ENCODE peak calls at places on chromosome 4, in eight cellular contexts. Y is heart left ventricle, B is upper lobe of left lung, I is testis, R is IMR-90, F is A549, Q is HCT116, T is tibial nerve. Z is an unnamed sample. For H3K4me1, the result is how much of the 10 kb centered on the place peaks cover.

GRCh38 chr4:90025248-90025647 is 101.9 kb upstream of the CCSER1 start:
- DNase-seq in Y (no peak), B (no peak), I (no peak), R (peak), F (peak), Q (peak), T (no peak), Z (no peak)

GRCh38 chr4:79082988-79083387 is 143.8 kb upstream of the PAQR3 start:
- DNase-seq in Y (no peak), B (no peak), I (no peak), R (no peak), F (no peak), Q (no peak), T (no peak), Z (no peak)

GRCh38 chr4:101973331-101973730 is 182.8 kb downstream of the BANK1 start:
- DNase-seq in Y (no peak), B (no peak), I (no peak), R (peak), F (no peak), Q (no peak), T (no peak), Z (no peak)

GRCh38 chr4:105154576-105154975 is 7.9 kb downstream of the TET2 start:
- DNase-seq in Y (no peak), B (no peak), I (no peak), R (no peak), F (no peak), Q (no peak), T (no peak), Z (no peak)

GRCh38 chr4:140152015-140152703 is 1.8 kb downstream of the MAML3 start:
- DNase-seq in Y (peak), B (peak), I (peak), R (no peak), F (no peak), Q (peak), T (peak), Z (peak)

GRCh38 chr4:74996996-74997395 is 64.1 kb downstream of the PARM1 start:
- DNase-seq in Y (no peak), B (no peak), I (no peak), R (no peak), F (no peak), Q (no peak), T (no peak), Z (peak)

GRCh38 chr4:4519296-4519898 is 22.5 kb downstream of the STX18 start:
- DNase-seq in Y (no peak), B (no peak), I (no peak), R (peak), F (peak), Q (peak), T (no peak), Z (no peak)

GRCh38 chr4:29423836-29424721 is 1296.1 kb upstream of the PCDH7 start:
- DNase-seq in Y (no peak), B (no peak), I (no peak), R (peak), F (peak), Q (peak), T (no peak), Z (no peak)

GRCh38 chr4:144591401-144591800 is 54.6 kb upstream of the HHIP start:
- DNase-seq in Y (peak), B (no peak), I (no peak), R (peak), F (peak), Q (no peak), T (no peak), Z (no peak)

GRCh38 chr4:101205878-101206277 is 141.4 kb downstream of the PPP3CA start:
- DNase-seq in Y (no peak), B (no peak), I (no peak), R (peak), F (peak), Q (no peak), T (no peak), Z (no peak)

GRCh38 chr4:54568184-54568583 is 89.6 kb upstream of the KIT start:
- DNase-seq in Y (no peak), B (no peak), I (no peak), R (peak), F (no peak), Q (no peak), T (no peak), Z (peak)

GRCh38 chr4:5661237-5661636 is 47.1 kb downstream of the EVC2 start:
- DNase-seq in Y (no peak), B (no peak), I (no peak), R (no peak), F (no peak), Q (no peak), T (no peak), Z (no peak)

GRCh38 chr4:145851516-145852201 is 87.0 kb downstream of the ZNF827 start:
- DNase-seq in Y (no peak), B (no peak), I (no peak), R (no peak), F (no peak), Q (no peak), T (no peak), Z (no peak)

GRCh38 chr4:56637154-56637553 is 43.9 kb downstream of the HOPX start:
- DNase-seq in Y (no peak), B (no peak), I (no peak), R (no peak), F (no peak), Q (no peak), T (no peak), Z (no peak)
- H3K4me1 ChIP-seq in Y (under half), B (under half), I (under half), R (under half), F (under half), Q (half or more), T (under half), Z (under half)

DNA sequence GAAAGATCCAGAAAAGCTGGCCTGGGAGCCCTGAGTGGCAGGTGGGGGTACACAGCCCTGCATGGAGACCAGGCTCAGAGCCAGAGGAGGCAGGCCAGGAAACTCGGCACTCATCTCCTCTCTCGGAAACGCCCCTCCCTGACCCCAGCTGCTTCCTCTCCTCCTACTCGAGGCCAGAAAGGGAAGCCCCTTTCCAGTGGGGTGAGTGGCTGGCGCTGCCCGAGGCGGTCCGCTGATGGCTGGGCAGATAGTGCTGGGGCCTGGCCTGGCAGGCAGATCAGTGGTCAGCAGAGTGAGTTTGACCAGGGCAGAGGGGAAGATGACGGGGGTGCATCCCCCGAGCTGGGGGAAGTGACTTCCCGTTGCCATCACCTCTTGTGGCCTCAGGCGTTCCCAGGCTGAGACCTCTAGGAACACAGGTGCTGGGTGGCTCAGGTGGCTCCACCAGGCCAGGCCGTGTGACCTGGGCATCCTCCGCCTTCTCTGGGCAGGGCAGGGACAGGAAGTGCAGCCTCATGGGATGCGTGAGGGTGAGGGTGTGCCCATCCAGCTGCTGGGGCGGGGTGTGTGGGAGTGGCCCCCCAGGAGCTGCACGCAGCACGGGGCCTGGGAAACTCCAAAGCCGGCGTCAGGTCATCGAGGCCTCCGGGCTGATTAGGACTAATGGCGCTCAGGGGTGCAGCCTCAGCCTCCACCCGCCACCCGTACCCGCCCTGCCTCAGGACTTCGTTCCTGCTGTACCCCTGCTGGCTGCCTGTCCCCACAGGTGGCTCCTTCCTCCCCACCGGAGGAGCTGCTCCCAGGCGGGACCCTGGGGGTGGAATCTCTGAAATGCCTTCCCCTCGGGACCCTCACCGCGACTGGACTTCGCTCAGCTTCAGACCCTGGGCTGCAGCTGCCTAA is 5.8 kb downstream of the SH3BP2 start:
- DNase-seq in Y (peak), B (peak), I (no peak), R (no peak), F (no peak), Q (no peak), T (no peak), Z (no peak)
- H3K27ac ChIP-seq in Y (peak), B (peak), I (peak), R (no peak), F (no peak), Q (peak), T (peak), Z (peak)

GRCh38 chr4:141283152-141283551 is 62.5 kb downstream of the ZNF330 start:
- DNase-seq in Y (no peak), B (no peak), I (no peak), R (no peak), F (no peak), Q (no peak), T (no peak), Z (no peak)
- TF ChIP-seq POLR2A in Y (no peak), B (no peak), I (no peak), R (no peak), F (no peak), Q (no peak), T (no peak), Z (no peak)

GRCh38 chr4:15809058-15809457 is 30.9 kb downstream of the CD38 start:
- DNase-seq in Y (no peak), B (no peak), I (no peak), R (no peak), F (no peak), Q (no peak), T (no peak), Z (no peak)
- H3K4me1 ChIP-seq in Y (under half), B (under half), I (under half), R (under half), F (under half), Q (under half), T (under half), Z (under half)

GRCh38 chr4:99843413-99843812 is 26.8 kb downstream of the DAPP1 start:
- DNase-seq in Y (no peak), B (no peak), I (no peak), R (no peak), F (no peak), Q (no peak), T (no peak), Z (no peak)

GRCh38 chr4:99841143-99841542 is 24.5 kb downstream of the DAPP1 start:
- DNase-seq in Y (no peak), B (no peak), I (no peak), R (no peak), F (no peak), Q (no peak), T (no peak), Z (peak)

GRCh38 chr4:99835942-99836341 is 19.3 kb downstream of the DAPP1 start:
- DNase-seq in Y (no peak), B (no peak), I (no peak), R (no peak), F (no peak), Q (no peak), T (no peak), Z (no peak)

GRCh38 chr4:99834569-99834968 is 17.9 kb downstream of the DAPP1 start:
- DNase-seq in Y (no peak), B (no peak), I (no peak), R (no peak), F (no peak), Q (no peak), T (no peak), Z (no peak)

DNA sequence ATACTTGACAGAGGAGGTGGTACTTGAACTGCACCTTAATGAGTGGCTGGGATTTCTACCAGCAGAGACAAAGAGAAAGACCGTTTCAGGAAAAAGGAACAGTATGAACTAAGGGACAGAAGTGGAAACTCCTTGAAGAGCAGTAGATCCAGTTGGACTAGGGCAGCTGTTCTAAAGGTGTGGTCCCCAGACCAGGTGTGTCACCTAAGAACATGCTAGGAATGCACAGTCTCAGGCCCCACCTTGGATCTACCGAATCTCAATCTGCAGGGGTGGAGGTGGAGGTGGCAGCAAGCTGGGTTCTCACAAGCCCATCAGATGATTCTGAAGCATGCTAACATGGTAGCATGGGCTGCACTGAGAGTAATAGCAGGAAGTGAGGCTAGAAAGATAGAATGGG is 22.3 kb downstream of the DAPP1 start:
- DNase-seq in Y (no peak), B (no peak), I (no peak), R (no peak), F (no peak), Q (no peak), T (no peak), Z (peak)
- H3K27ac ChIP-seq in Y (no peak), B (no peak), I (no peak), R (no peak), F (no peak), Q (no peak), T (no peak), Z (no peak)

GRCh38 chr4:56391270-56391669 is 4.0 kb upstream of the AASDH start:
- DNase-seq in Y (no peak), B (no peak), I (no peak), R (no peak), F (no peak), Q (no peak), T (no peak), Z (no peak)
- TF ChIP-seq POLR2A in Y (no peak), B (no peak), I (no peak), R (no peak), F (no peak), Q (no peak), T (no peak), Z (no peak)

GRCh38 chr4:188242041-188242440 is 102.8 kb downstream of the TRIML1 start:
- DNase-seq in Y (no peak), B (no peak), I (no peak), R (no peak), F (no peak), Q (no peak), T (no peak), Z (no peak)

GRCh38 chr4:188246488-188246887 is 107.2 kb downstream of the TRIML1 start:
- DNase-seq in Y (no peak), B (no peak), I (no peak), R (peak), F (peak), Q (peak), T (no peak), Z (no peak)

DNA sequence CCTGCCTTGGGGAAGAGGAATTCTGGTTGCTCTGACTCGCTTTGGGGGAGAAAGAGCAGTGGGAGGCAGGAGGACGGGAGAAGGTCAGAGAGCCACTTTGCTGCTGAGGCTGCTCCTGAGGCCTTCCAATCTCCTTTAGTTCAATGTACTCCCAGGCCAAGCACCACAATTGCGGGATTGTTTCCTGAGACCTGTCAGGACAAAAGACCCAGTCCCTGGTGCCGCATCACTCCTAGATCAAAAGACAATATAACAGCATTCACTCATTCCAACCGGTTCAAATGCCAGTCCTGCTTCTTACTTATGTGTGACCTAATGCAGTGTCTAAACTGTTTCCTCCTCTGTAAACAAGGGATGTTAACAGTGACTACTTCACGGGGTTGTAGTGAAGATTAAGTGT is 106.4 kb downstream of the TRIML1 start:
- DNase-seq in Y (no peak), B (no peak), I (no peak), R (no peak), F (no peak), Q (no peak), T (no peak), Z (no peak)
- H3K4me1 ChIP-seq in Y (under half), B (under half), I (under half), R (under half), F (under half), Q (under half), T (under half), Z (under half)

DNA sequence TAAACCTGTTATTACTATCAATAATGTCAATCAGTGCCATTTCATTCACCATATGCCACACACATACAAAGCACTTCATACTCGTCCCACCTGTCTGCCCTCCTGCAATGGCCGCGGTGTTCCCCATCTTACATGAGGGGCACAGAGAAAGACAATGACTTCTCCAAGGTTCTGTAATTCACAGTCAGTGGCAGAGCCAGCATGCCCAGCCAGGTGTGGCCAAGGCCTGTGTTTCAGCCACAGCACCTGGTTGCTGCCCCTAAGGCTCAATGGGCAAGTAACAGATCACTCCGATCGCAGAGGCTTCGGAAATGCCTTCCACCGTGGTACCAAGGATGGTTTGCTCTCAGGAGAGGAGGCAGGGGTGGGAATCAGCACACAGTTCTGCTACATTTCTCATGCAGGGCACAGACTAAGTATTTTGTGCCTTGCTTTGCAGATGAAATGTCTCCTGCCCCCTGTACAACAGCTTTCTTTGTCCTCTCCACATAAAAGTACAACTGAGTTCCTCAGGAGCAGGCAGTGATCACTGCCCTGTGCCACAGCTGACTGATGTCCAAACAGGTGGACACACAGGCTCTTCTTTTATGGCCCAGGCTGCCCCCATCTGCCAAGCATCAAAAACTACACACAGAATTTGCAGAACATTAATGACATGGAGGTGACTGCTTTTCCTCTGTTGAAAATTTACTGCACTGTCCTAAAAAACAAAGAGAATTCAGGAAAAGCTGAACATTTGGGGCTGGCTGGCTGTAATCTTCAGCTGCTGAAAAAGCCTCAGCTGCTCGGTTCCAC is 10.8 kb downstream of the AFAP1 start:
- DNase-seq in Y (no peak), B (no peak), I (no peak), R (no peak), F (peak), Q (peak), T (no peak), Z (no peak)
- H3K27ac ChIP-seq in Y (no peak), B (no peak), I (no peak), R (no peak), F (peak), Q (peak), T (peak), Z (peak)